ENCODE peak calls at places on chromosomes 12 and 14, in ten cellular contexts. O is anterior cingulate cortex; L is epithelial cell of esophagus; U is stomach; M is hypothalamus; W is stimulated activated naive CD8-positive, alpha-beta T cell treated with anti-CD3 and anti-CD28 coated beads, Interleukin-15, Interleukin-2, amounts not matched to agents 100 U/mL and 50 U/mL, for 24 hours; S is fibroblast of the conjunctiva; D is body of pancreas; Y is stimulated activated CD4-positive, alpha-beta T cell treated with anti-CD3 and anti-CD28 coated beads, Interleukin-2, amount 100 ng/mL, for 24 hours; P is amniotic stem cell. A is an unnamed sample.

GRCh38 chr14:103711516-103712431 is 3.5 kb downstream of the XRCC3 start:
- DNase-seq in M (peak; percentile 71), Y (no peak), W (no peak), O (peak; percentile 43), D (peak; percentile 67), U (peak; percentile 85), P (no peak), S (no peak), L (peak; percentile 84), A (no peak)

GRCh38 chr12:124497658-124498057 is 69.8 kb downstream of the NCOR2 start:
- DNase-seq in D (peak; percentile 87), L (peak; percentile 92), O (peak; percentile 52), P (peak; percentile 42), W (no peak), S (peak; percentile 44), U (no peak), M (peak; percentile 19), Y (no peak), A (no peak)

GRCh38 chr14:31968107-31968810 is 108.8 kb upstream of the ARHGAP5 start:
- DNase-seq in L (no peak), W (no peak), Y (no peak), S (no peak), M (no peak), U (no peak), D (no peak), P (no peak), O (no peak), A (no peak)

GRCh38 chr14:88026890-88027289 is 22.0 kb downstream of the GPR65 start:
- DNase-seq in Y (no peak), W (no peak), S (no peak), P (no peak), L (no peak), M (no peak), D (no peak), U (no peak), O (no peak), A (no peak)

GRCh38 chr12:66638666-66639065 is 40.2 kb downstream of the GRIP1 start:
- DNase-seq in M (no peak), W (no peak), O (no peak), P (no peak), Y (no peak), S (no peak), U (no peak), D (no peak), L (no peak), A (no peak)

GRCh38 chr12:50174971-50175715 is 8.0 kb upstream of the CERS5 start:
- DNase-seq in O (no peak), P (peak; percentile 26), L (peak; percentile 66), D (no peak), M (no peak), W (no peak), U (no peak), S (peak; percentile 77), Y (no peak), A (no peak)

GRCh38 chr12:70724444-70724843 is 87.2 kb upstream of the PTPRB start:
- DNase-seq in P (no peak), W (no peak), M (no peak), O (no peak), S (no peak), Y (no peak), D (no peak), L (peak; percentile 36), U (no peak), A (no peak)

GRCh38 chr14:61409782-61410181 is 88.4 kb downstream of the PRKCH start:
- DNase-seq in M (no peak), W (no peak), Y (no peak), S (no peak), P (no peak), L (no peak), O (no peak), U (no peak), D (no peak), A (no peak)

GRCh38 chr14:65286443-65286842 is 126.1 kb upstream of the FUT8 start:
- DNase-seq in O (no peak), Y (peak; percentile 38), D (no peak), L (no peak), P (no peak), S (no peak), U (peak; percentile 24), M (no peak), W (peak; percentile 57), A (no peak)

GRCh38 chr14:105899071-105899641 is 372.8 kb downstream of the TMEM121 start:
- DNase-seq in O (no peak), P (no peak), W (no peak), S (no peak), D (no peak), L (no peak), M (no peak), U (no peak), Y (no peak), A (no peak)

GRCh38 chr14:54674342-54674741 is 107.4 kb downstream of the SAMD4A start:
- DNase-seq in W (no peak), U (no peak), M (no peak), O (no peak), S (no peak), P (no peak), Y (no peak), D (no peak), L (no peak), A (no peak)

GRCh38 chr14:34498684-34499412 is 36.8 kb upstream of the SPTSSA start:
- DNase-seq in L (peak; percentile 64), D (peak; percentile 23), W (no peak), O (no peak), M (no peak), S (no peak), U (peak; percentile 53), Y (no peak), P (no peak), A (no peak)

GRCh38 chr12:63419119-63419518 is 249.2 kb downstream of the DPY19L2 start:
- DNase-seq in W (no peak), Y (no peak), U (no peak), S (no peak), M (no peak), L (peak; percentile 94), D (no peak), P (no peak), O (no peak), A (no peak)

GRCh38 chr14:56119221-56119967 is 1.2 kb downstream of the PELI2 start:
- DNase-seq in S (no peak), P (no peak), M (peak; percentile 66), D (peak; percentile 50), L (peak; percentile 30), Y (peak; percentile 50), O (peak; percentile 52), W (peak; percentile 58), U (peak; percentile 46), A (no peak)

GRCh38 chr12:119448737-119449136 is 114.2 kb downstream of the CCDC60 start:
- DNase-seq in D (no peak), Y (no peak), W (no peak), L (no peak), P (no peak), U (no peak), M (no peak), S (no peak), O (no peak), A (no peak)

GRCh38 chr14:50318031-50318626 is 6.0 kb downstream of the DMAC2L start:
- DNase-seq in D (no peak), Y (no peak), W (no peak), P (no peak), S (peak; percentile 47), L (peak; percentile 62), O (no peak), M (no peak), U (no peak), A (no peak)

GRCh38 chr14:105340821-105341408 is 26.4 kb downstream of the PACS2 start:
- DNase-seq in D (no peak), L (no peak), Y (no peak), U (no peak), S (no peak), O (peak; percentile 42), M (no peak), W (no peak), P (no peak), A (no peak)

GRCh38 chr12:42481368-42481767 is 108.2 kb downstream of the PRICKLE1 start:
- DNase-seq in W (no peak), L (no peak), O (no peak), M (no peak), P (no peak), S (no peak), Y (no peak), D (no peak), U (no peak), A (no peak)

GRCh38 chr14:26199599-26200370 is 398.0 kb downstream of the NOVA1 start:
- DNase-seq in D (no peak), P (no peak), S (no peak), M (no peak), U (no peak), Y (no peak), L (no peak), O (no peak), W (no peak), A (peak; percentile 26)

GRCh38 chr14:25090716-25091454 is 40.9 kb upstream of the STXBP6 start:
- DNase-seq in P (no peak), L (peak; percentile 69), O (no peak), U (peak; percentile 48), M (no peak), D (peak; percentile 80), W (no peak), S (no peak), Y (no peak), A (peak; percentile 25)